ENCODE peak calls at places on chromosomes 2 and 18, in nine cellular contexts. Z is stimulated activated CD4-positive, alpha-beta T cell treated with anti-CD3 and anti-CD28 coated beads, Interleukin-15, amount 100 ng/mL, for 24 hours; J is heart right ventricle; L is ACHN; K is right cardiac atrium; I is esophagus muscularis mucosa; T is caudate nucleus; E is posterior cingulate gyrus; O is activated CD4-positive, alpha-beta T cell treated with anti-CD3 and anti-CD28 coated beads for 1 hour. Y is an unnamed sample.

GRCh38 chr18:8705280-8705940 is at the start of gene MTCL1:
- DNase-seq in Z (peak), J (no peak), L (peak), K (peak), I (peak), T (no peak), E (no peak), O (no peak), Y (peak)

GRCh38 chr18:37836071-37836470 is 270.5 kb upstream of the CELF4 start:
- DNase-seq in Z (no peak), J (no peak), L (no peak), K (no peak), I (no peak), T (no peak), E (no peak), O (no peak), Y (no peak)

GRCh38 chr2:200138386-200139184 is 167.9 kb upstream of the SPATS2L start:
- DNase-seq in Z (no peak), J (no peak), L (no peak), K (no peak), I (no peak), T (no peak), E (no peak), O (no peak), Y (no peak)

GRCh38 chr2:219497495-219498279 is 1.0 kb upstream of the GMPPA start:
- DNase-seq in Z (peak), J (peak), L (peak), K (peak), I (peak), T (no peak), E (peak), O (no peak), Y (peak)

GRCh38 chr2:45739796-45740485 is 88.5 kb downstream of the PRKCE start:
- DNase-seq in Z (peak), J (no peak), L (no peak), K (no peak), I (no peak), T (no peak), E (no peak), O (no peak), Y (peak)

GRCh38 chr2:95307036-95307435 is 9.9 kb downstream of the KCNIP3 start:
- DNase-seq in Z (no peak), J (no peak), L (no peak), K (no peak), I (no peak), T (no peak), E (no peak), O (no peak), Y (no peak)

GRCh38 chr2:29900971-29901633 is 20.3 kb downstream of the ALK start:
- DNase-seq in Z (no peak), J (no peak), L (no peak), K (no peak), I (peak), T (no peak), E (no peak), O (no peak), Y (no peak)

GRCh38 chr18:59065684-59066083 is 74.0 kb upstream of the SEC11C start:
- DNase-seq in Z (no peak), J (no peak), L (no peak), K (no peak), I (no peak), T (no peak), E (no peak), O (no peak), Y (no peak)

GRCh38 chr2:168593713-168594112 is 137.6 kb downstream of the CERS6 start:
- DNase-seq in Z (no peak), J (no peak), L (no peak), K (no peak), I (no peak), T (no peak), E (no peak), O (no peak), Y (no peak)

GRCh38 chr18:44912740-44913478 is 232.2 kb downstream of the SETBP1 start:
- DNase-seq in Z (no peak), J (no peak), L (no peak), K (no peak), I (no peak), T (no peak), E (no peak), O (no peak), Y (no peak)

GRCh38 chr2:11680181-11680900 is 10.3 kb upstream of the NTSR2 start:
- DNase-seq in Z (no peak), J (no peak), L (no peak), K (no peak), I (no peak), T (no peak), E (no peak), O (no peak), Y (no peak)

GRCh38 chr18:73646196-73646595 is 501.4 kb downstream of the FBXO15 start:
- DNase-seq in Z (no peak), J (no peak), L (no peak), K (no peak), I (no peak), T (no peak), E (no peak), O (no peak), Y (no peak)

GRCh38 chr2:241499146-241499965 is 9.0 kb downstream of the STK25 start:
- DNase-seq in Z (no peak), J (no peak), L (no peak), K (no peak), I (no peak), T (no peak), E (no peak), O (no peak), Y (no peak)

GRCh38 chr2:209771474-209772292 is at the start of gene UNC80:
- DNase-seq in Z (peak), J (peak), L (peak), K (peak), I (no peak), T (peak), E (peak), O (no peak), Y (peak)

GRCh38 chr2:121505005-121505404 is 25.7 kb upstream of the RNU4ATAC start:
- DNase-seq in Z (no peak), J (no peak), L (peak), K (no peak), I (no peak), T (no peak), E (no peak), O (no peak), Y (no peak)

GRCh38 chr18:57657566-57657965 is 35.9 kb upstream of the NARS1 start:
- DNase-seq in Z (no peak), J (no peak), L (no peak), K (no peak), I (no peak), T (no peak), E (no peak), O (no peak), Y (no peak)

GRCh38 chr2:233845301-233846060 is 8.9 kb downstream of the HJURP start:
- DNase-seq in Z (no peak), J (no peak), L (no peak), K (no peak), I (peak), T (no peak), E (no peak), O (no peak), Y (no peak)

Y was measured in activated CD8-positive, alpha-beta T cell treated with anti-CD3 and anti-CD28 coated beads for 36 hours.